ENCODE peak calls at places on chromosomes 12 and 14, in six cellular contexts. B, I, L, H, A and Q are unnamed samples.

GRCh38 chr12:27551172-27551840 is 27.3 kb downstream of the PPFIBP1 start:
- DNase-seq in B (no peak), I (no peak), L (no peak), H (no peak), A (no peak), Q (no peak)

GRCh38 chr12:99810718-99811593 is 163.4 kb downstream of the GARIN6 start:
- DNase-seq in B (no peak), I (peak), L (no peak), H (no peak), A (no peak), Q (no peak)

GRCh38 chr12:57208946-57209282 is 7.7 kb upstream of the NXPH4 start:
- DNase-seq in B (no peak), I (no peak), L (no peak), H (no peak), A (no peak), Q (no peak)

GRCh38 chr12:91091916-91092715 is 19.2 kb downstream of the LUM start:
- DNase-seq in B (no peak), I (no peak), L (no peak), H (no peak), A (no peak), Q (no peak)

GRCh38 chr14:105074601-105075053 is 9.4 kb upstream of the GPR132 start:
- DNase-seq in B (no peak), I (no peak), L (peak), H (no peak), A (no peak), Q (peak)

GRCh38 chr14:100348253-100348729 is 25.2 kb downstream of the SLC25A47 start:
- DNase-seq in B (no peak), I (no peak), L (no peak), H (no peak), A (no peak), Q (peak)

GRCh38 chr12:123655420-123655819 is 15.5 kb upstream of the TCTN2 start:
- DNase-seq in B (no peak), I (no peak), L (no peak), H (no peak), A (no peak), Q (no peak)

GRCh38 chr12:109814600-109814999 is 18.6 kb downstream of the TRPV4 start:
- DNase-seq in B (no peak), I (no peak), L (peak), H (no peak), A (no peak), Q (no peak)

GRCh38 chr12:51208016-51208660 is 9.7 kb downstream of the POU6F1 start:
- DNase-seq in B (no peak), I (no peak), L (no peak), H (no peak), A (no peak), Q (no peak)

GRCh38 chr12:5173511-5174011 is 129.9 kb downstream of the KCNA5 start:
- DNase-seq in B (no peak), I (no peak), L (no peak), H (no peak), A (no peak), Q (no peak)

GRCh38 chr14:85425507-85425906 is 104.4 kb upstream of the FLRT2 start:
- DNase-seq in B (no peak), I (no peak), L (no peak), H (no peak), A (no peak), Q (no peak)

GRCh38 chr14:22739423-22739822 is 27.1 kb upstream of the OXA1L start:
- DNase-seq in B (no peak), I (no peak), L (no peak), H (no peak), A (no peak), Q (no peak)

GRCh38 chr12:5154091-5154490 is 110.4 kb downstream of the KCNA5 start:
- DNase-seq in B (no peak), I (peak), L (peak), H (no peak), A (no peak), Q (no peak)

GRCh38 chr14:102085503-102085902 is 1.3 kb downstream of the HSP90AA1 start:
- DNase-seq in B (no peak), I (no peak), L (no peak), H (no peak), A (peak), Q (no peak)

GRCh38 chr14:77189479-77189878 is 7.9 kb downstream of the TMEM63C start:
- DNase-seq in B (peak), I (no peak), L (no peak), H (no peak), A (no peak), Q (no peak)

DNA sequence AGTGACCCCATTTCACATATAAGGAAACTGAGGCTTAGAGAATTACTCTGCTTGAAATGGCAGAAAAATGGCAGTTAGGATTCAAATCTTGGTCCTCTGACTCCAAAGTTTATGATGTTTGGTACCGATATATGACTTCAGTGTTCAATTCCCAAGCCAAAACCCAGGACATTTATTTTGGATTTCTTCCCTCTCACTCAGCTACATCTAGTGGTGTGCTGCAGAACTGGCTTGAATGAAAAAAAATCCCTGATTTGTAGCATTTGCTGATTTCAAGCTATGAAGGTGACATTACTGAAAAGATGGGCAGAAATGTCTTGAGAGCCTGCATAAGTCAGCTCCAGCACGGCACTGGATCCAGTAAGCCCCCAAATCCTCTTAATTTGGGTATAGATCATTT is 106.4 kb downstream of the EFCAB11 start:
- DNase-seq in B (no peak), I (peak), L (no peak), H (no peak), A (no peak), Q (no peak)
- TF ChIP-seq CTCF in B (no peak), I (peak), L (no peak), H (peak), A (no peak), Q (no peak)

DNA sequence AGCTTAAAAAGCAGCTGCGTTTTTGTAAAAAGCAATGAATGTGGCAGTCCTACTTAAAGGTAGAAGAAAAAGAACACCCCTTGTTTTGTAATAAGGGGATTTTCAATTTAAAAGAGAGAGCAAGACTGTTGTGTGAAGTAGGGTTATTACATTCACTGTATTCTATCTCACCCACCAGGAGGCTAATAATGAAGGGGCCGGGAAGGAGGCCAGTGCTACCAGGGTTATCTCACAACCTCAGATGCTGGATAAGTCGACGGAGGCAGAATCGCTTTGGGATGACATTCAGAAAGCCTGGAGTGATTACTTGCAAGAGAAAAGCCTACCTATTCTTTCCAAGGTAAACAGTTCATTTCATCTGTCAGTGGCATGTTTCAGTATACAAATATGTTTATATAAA is 97.8 kb downstream of the RMST start:
- DNase-seq in B (no peak), I (peak), L (no peak), H (no peak), A (no peak), Q (no peak)
- TF ChIP-seq CTCF in B (no peak), I (no peak), L (no peak), H (no peak), A (no peak), Q (no peak)

GRCh38 chr14:35404496-35405303 is at the start of gene NFKBIA:
- DNase-seq in B (peak), I (peak), L (peak), H (no peak), A (peak), Q (peak)
- TF ChIP-seq CTCF in B (peak), I (peak), L (no peak), H (peak), A (no peak), Q (no peak)

DNA sequence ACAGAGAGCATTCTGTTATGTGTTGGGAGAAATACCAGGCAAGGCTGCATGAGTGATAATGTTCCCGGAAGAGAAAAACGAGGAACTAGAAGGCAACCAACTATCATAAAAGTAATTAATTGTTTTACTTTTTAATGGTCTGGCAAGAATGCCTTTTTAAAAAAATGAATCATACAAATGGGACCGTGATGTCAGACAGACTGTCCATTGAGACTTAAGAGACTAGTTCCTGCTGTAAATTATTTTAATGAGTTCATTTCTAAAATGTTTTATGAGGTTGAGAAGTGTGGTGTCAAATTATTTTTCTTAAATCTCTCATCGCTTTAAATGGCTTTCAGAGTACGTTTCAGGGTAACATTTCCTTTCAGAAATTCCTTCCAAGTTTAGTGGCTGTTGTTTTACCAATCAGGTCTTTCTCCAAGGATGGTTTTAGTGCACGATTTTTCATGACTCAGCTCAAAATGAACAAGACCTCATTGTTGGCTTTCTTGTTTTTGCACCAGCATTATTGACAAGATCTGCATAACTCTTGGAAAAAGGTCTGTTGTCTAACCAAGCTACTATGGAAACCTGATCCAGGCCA is 86.1 kb upstream of the ARHGAP5 start:
- DNase-seq in B (no peak), I (no peak), L (no peak), H (no peak), A (no peak), Q (no peak)
- TF ChIP-seq CTCF in B (no peak), I (no peak), L (no peak), H (no peak), A (no peak), Q (no peak)

GRCh38 chr14:53325176-53325806 is 172.2 kb upstream of the DDHD1 start:
- DNase-seq in B (no peak), I (peak), L (no peak), H (no peak), A (no peak), Q (no peak)
- TF ChIP-seq CTCF in B (no peak), I (peak), L (no peak), H (peak), A (no peak), Q (no peak)

GRCh38 chr12:53324113-53324778 is 2.8 kb upstream of the AAAS start:
- DNase-seq in B (no peak), I (peak), L (no peak), H (no peak), A (peak), Q (peak)
- TF ChIP-seq CTCF in B (no peak), I (no peak), L (no peak), H (no peak), A (no peak), Q (no peak)

GRCh38 chr14:78752789-78753188 is 582.6 kb downstream of the NRXN3 start:
- DNase-seq in B (no peak), I (no peak), L (no peak), H (no peak), A (no peak), Q (no peak)

GRCh38 chr14:78763746-78764145 is 593.6 kb downstream of the NRXN3 start:
- DNase-seq in B (no peak), I (no peak), L (no peak), H (no peak), A (no peak), Q (no peak)

GRCh38 chr14:78762331-78762730 is 592.2 kb downstream of the NRXN3 start:
- DNase-seq in B (no peak), I (no peak), L (no peak), H (no peak), A (no peak), Q (no peak)

GRCh38 chr14:78754059-78754458 is 583.9 kb downstream of the NRXN3 start:
- DNase-seq in B (no peak), I (no peak), L (no peak), H (no peak), A (no peak), Q (no peak)

GRCh38 chr14:78758333-78758732 is 588.2 kb downstream of the NRXN3 start:
- DNase-seq in B (no peak), I (peak), L (no peak), H (no peak), A (no peak), Q (no peak)
- TF ChIP-seq CTCF in B (no peak), I (peak), L (peak), H (peak), A (peak), Q (no peak)